ENCODE peak calls at places on chromosomes 16 and 17, in four cellular contexts. L is mucosa of gallbladder, R is neural crest cell, U is Daoy. S is an unnamed sample.

GRCh38 chr17:79272666-79273219 is 198.1 kb downstream of the ENGASE start:
- DNase-seq in L (no peak), R (no peak), U (peak), S (no peak)

GRCh38 chr17:7951143-7951792 is 19.3 kb downstream of the CNTROB start:
- DNase-seq in L (no peak), R (no peak), U (no peak), S (no peak)

GRCh38 chr17:17150450-17150804 is 55.7 kb downstream of the PLD6 start:
- DNase-seq in L (no peak), R (no peak), U (no peak), S (no peak)

GRCh38 chr16:72481419-72481818 is 309.5 kb upstream of the PMFBP1 start:
- DNase-seq in L (no peak), R (no peak), U (no peak), S (no peak)

GRCh38 chr17:63842540-63843386 is at the start of gene SMARCD2:
- DNase-seq in L (peak), R (peak), U (peak), S (peak)

GRCh38 chr17:59149841-59150511 is 5.0 kb downstream of the SKA2 start:
- DNase-seq in L (no peak), R (no peak), U (no peak), S (no peak)

GRCh38 chr17:18382441-18383078 is 5.0 kb downstream of the EVPLL start:
- DNase-seq in L (no peak), R (no peak), U (no peak), S (no peak)

GRCh38 chr17:32445976-32446375 is 1.7 kb downstream of the PSMD11 start:
- DNase-seq in L (no peak), R (no peak), U (peak), S (no peak)

GRCh38 chr17:41340934-41341861 is 9.4 kb downstream of the KRT33A start:
- DNase-seq in L (no peak), R (no peak), U (no peak), S (no peak)

GRCh38 chr17:50638851-50639767 is 4.4 kb downstream of the ABCC3 start:
- DNase-seq in L (peak), R (no peak), U (peak), S (peak)

GRCh38 chr17:28340374-28340773 is 4.8 kb downstream of the TNFAIP1 start:
- DNase-seq in L (no peak), R (no peak), U (no peak), S (no peak)

GRCh38 chr16:85209526-85210121 is 97.4 kb upstream of the CIBAR2 start:
- DNase-seq in L (no peak), R (no peak), U (no peak), S (no peak)

GRCh38 chr17:50688168-50688719 is 19.5 kb downstream of the ANKRD40 start:
- DNase-seq in L (no peak), R (no peak), U (no peak), S (no peak)

GRCh38 chr17:47987240-47987835 is 16.4 kb downstream of the CDK5RAP3 start:
- DNase-seq in L (no peak), R (no peak), U (peak), S (no peak)

GRCh38 chr16:85455534-85455933 is 157.6 kb upstream of the GSE1 start:
- DNase-seq in L (no peak), R (no peak), U (no peak), S (no peak)

S was measured in lung.